ENCODE peak calls at places on chromosomes 11 and 22, in ten cellular contexts. O is progenitor cell of endocrine pancreas, J is body of pancreas, F is cardiac fibroblast, X is BE2C, R is GM12865, D is uterus, N is PC-3, M is GM13976, Z is pancreas. L is an unnamed sample.

GRCh38 chr11:33669598-33670249 is 30.9 kb downstream of the C11orf91 start:
- DNase-seq in Z (no peak), D (no peak), M (no peak), R (no peak), O (no peak), J (no peak), N (no peak), F (no peak), X (no peak), L (no peak)

GRCh38 chr11:3206128-3206921 is 12.3 kb downstream of the MRGPRG start:
- DNase-seq in J (no peak), N (no peak), Z (peak; percentile 2), M (no peak), F (no peak), X (no peak), D (no peak), R (no peak), O (no peak), L (no peak)

GRCh38 chr11:6607190-6607635 is 3.6 kb downstream of the ILK start:
- DNase-seq in Z (no peak), M (no peak), D (no peak), J (no peak), N (no peak), X (no peak), F (no peak), R (no peak), O (no peak), L (no peak)

GRCh38 chr11:63747006-63747405 is 21.6 kb downstream of the ZFTA start:
- DNase-seq in X (no peak), F (peak; percentile 26), M (no peak), D (no peak), Z (no peak), N (no peak), R (no peak), J (no peak), O (no peak), L (no peak)

GRCh38 chr11:128336203-128336602 is 251.2 kb downstream of the ETS1 start:
- DNase-seq in N (peak; percentile 98), R (no peak), J (peak; percentile 22), D (peak; percentile 30), Z (no peak), X (peak; percentile 34), O (no peak), F (peak; percentile 87), M (no peak), L (no peak)

GRCh38 chr22:22358136-22358535 is 113.5 kb downstream of the VPREB1 start:
- DNase-seq in X (no peak), O (no peak), N (no peak), R (no peak), J (no peak), Z (no peak), M (no peak), D (no peak), F (no peak), L (no peak)

GRCh38 chr11:93490996-93491618 is 52.1 kb downstream of the SMCO4 start:
- DNase-seq in R (no peak), O (no peak), X (no peak), M (no peak), J (no peak), D (no peak), N (no peak), F (no peak), Z (no peak), L (no peak)

GRCh38 chr11:33449798-33450197 is 192.6 kb downstream of the HIPK3 start:
- DNase-seq in O (no peak), F (no peak), Z (no peak), R (no peak), D (no peak), X (no peak), N (peak; percentile 87), M (no peak), J (no peak), L (no peak)

GRCh38 chr11:112004389-112004788 is 20.8 kb upstream of the DLAT start:
- DNase-seq in X (peak; percentile 26), O (no peak), M (peak; percentile 68), F (no peak), J (no peak), N (peak; percentile 30), D (no peak), R (peak; percentile 75), Z (no peak), L (peak; percentile 53)

GRCh38 chr11:117449111-117449693 is 121.5 kb downstream of the CEP164 start:
- DNase-seq in J (no peak), N (no peak), R (no peak), F (no peak), O (no peak), Z (no peak), D (no peak), X (no peak), M (no peak), L (no peak)

GRCh38 chr11:110778351-110778750 is 66.1 kb upstream of the ARHGAP20 start:
- DNase-seq in M (no peak), D (no peak), R (peak; percentile 48), J (no peak), O (no peak), Z (no peak), F (peak; percentile 18), N (no peak), X (no peak), L (no peak)

GRCh38 chr11:109729761-109730160 is 307.8 kb downstream of the C11orf87 start:
- DNase-seq in O (no peak), X (no peak), Z (peak; percentile 12), F (no peak), R (peak; percentile 35), M (no peak), N (no peak), D (no peak), J (peak; percentile 34), L (no peak)

GRCh38 chr22:38802671-38803121 is 8.8 kb upstream of the DNAL4 start:
- DNase-seq in O (no peak), M (no peak), X (no peak), R (no peak), Z (no peak), F (peak; percentile 92), N (peak; percentile 87), J (peak; percentile 80), D (peak; percentile 58), L (no peak)

GRCh38 chr11:105367129-105367528 is 227.6 kb upstream of the CARD18 start:
- DNase-seq in D (no peak), F (no peak), O (no peak), M (no peak), Z (no peak), J (no peak), N (peak; percentile 33), R (no peak), X (no peak), L (no peak)

GRCh38 chr11:47979378-47980092 is 824 bp upstream of the PTPRJ start:
- DNase-seq in R (no peak), Z (no peak), J (no peak), N (no peak), O (no peak), F (no peak), X (no peak), D (no peak), M (no peak), L (no peak)

GRCh38 chr11:31492320-31492913 is 17.0 kb downstream of the IMMP1L start:
- DNase-seq in N (no peak), X (no peak), F (peak; percentile 77), O (no peak), R (no peak), D (no peak), Z (no peak), M (no peak), J (peak; percentile 21), L (no peak)

DNA sequence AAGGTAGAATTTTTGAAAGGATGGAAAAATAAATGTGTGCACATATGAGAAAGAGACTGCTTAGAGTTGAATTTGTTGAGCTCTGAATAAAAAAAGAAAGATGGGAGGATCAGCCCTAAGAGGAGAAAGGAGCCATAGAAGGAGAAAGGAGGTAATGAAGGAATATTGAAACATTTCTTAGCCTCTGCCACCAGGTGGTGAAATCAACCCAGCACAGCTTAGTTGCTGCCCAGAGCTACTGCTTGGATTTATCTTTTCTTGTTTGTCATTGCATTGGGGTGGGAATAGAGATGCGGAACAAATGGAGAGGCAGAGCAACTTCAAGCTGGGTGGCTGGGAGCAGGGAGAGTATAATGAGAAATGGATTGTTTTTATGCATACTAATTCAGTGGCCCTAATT is 80.4 kb downstream of the SERGEF start:
- DNase-seq in X (no peak), N (no peak), M (no peak), J (no peak), Z (no peak), F (no peak), R (no peak), O (no peak), D (no peak), L (no peak)
- TF ChIP-seq CTCF in X (no peak), N (peak; percentile 31), M (no peak), J (no peak), Z (no peak), F (no peak), R (peak; percentile 3), O (no peak), D (no peak), L (no peak)

GRCh38 chr11:96704847-96705246 is 315.0 kb downstream of the JRKL start:
- DNase-seq in X (no peak), J (no peak), F (peak; percentile 20), Z (no peak), R (no peak), D (no peak), M (no peak), N (peak; percentile 22), O (no peak), L (no peak)
- TF ChIP-seq CTCF in X (peak; percentile 12), J (no peak), F (no peak), Z (no peak), R (no peak), D (no peak), M (no peak), N (peak; percentile 29), O (no peak), L (no peak)

DNA sequence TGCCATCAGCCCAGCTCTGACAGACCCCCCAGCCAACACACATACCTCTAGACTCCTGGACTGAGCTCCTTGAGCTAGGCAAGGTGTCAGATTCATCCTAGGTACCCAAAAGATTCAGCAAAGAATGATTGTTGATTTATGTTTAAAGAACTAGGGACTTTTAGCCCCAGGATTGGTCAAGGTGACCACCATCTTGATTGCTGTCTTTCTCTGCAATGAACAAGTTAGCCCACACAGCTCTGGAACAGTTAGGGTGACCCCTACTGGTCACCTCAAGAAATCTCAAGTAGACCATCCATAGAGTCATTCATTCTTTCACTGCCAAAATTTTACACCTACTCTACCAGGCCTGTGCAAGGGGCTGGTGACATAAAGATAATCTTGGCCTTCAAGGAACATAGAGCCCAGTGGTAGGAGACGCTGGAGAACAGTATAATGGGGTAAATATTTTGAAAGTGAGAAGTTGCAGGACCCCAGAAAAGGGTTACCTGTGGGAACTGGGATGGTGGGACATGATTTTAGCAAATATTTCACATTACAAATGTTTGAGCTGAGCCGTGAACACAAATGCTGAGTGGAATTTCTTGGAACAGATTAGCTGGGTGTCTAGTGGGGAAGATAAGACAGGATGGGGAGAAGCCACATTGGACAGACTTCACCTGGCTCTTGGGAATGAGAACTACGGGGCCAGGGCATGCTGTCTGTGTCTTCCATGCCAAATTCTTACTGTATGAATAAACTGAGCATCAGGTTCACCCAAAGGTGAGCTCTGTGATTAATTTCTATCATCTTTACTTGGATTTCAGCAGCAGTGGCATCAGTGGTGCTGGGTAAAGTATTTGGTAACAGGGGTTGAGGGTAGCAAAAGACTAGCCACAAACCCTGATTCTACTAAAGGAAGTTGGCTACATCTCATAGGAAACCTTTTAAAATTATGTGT is 39.1 kb downstream of the IRAG1 start:
- DNase-seq in X (peak; percentile 19), M (peak; percentile 75), D (no peak), Z (no peak), J (peak; percentile 38), N (peak; percentile 62), R (peak; percentile 81), F (peak; percentile 84), O (no peak), L (peak; percentile 45)
- TF ChIP-seq CTCF in X (peak; percentile 69), M (peak; percentile 51), D (peak; percentile 52), Z (peak; percentile 59), J (peak; percentile 68), N (peak; percentile 86), R (peak; percentile 74), F (peak; percentile 73), O (peak; percentile 70), L (peak; percentile 84)

GRCh38 chr22:46881373-46882118 is 119.1 kb downstream of the TBC1D22A start:
- DNase-seq in X (no peak), F (no peak), R (no peak), N (peak; percentile 49), O (no peak), M (no peak), Z (no peak), J (no peak), D (no peak), L (no peak)
- TF ChIP-seq CTCF in X (no peak), F (no peak), R (no peak), N (no peak), O (no peak), M (no peak), Z (no peak), J (no peak), D (no peak), L (no peak)

L was measured in endothelial cell.